ENCODE peak calls at places on chromosome 19, in six cellular contexts. A, V, W, T, X and K are unnamed samples.
A peak's percentile ranks its signal among the peaks of the same experiment; 100 is the strongest.

GRCh38 chr19:35963514-35963913 is 27.3 kb downstream of the LRFN3 start:
- DNase-seq in W (peak; percentile 32), A (no peak), V (peak; percentile 21), X (peak; percentile 45), T (peak; percentile 56), K (no peak)

GRCh38 chr19:35882074-35882832 is 13.9 kb downstream of the APLP1 start:
- DNase-seq in W (peak; percentile 55), V (peak; percentile 61), X (no peak), A (no peak), T (peak; percentile 72), K (peak; percentile 66)

GRCh38 chr19:48195106-48195830 is 24.8 kb downstream of the ZSWIM9 start:
- DNase-seq in A (no peak), X (no peak), V (no peak), W (peak; percentile 5), T (no peak), K (no peak)

GRCh38 chr19:15180451-15181390 is 20.1 kb downstream of the NOTCH3 start:
- DNase-seq in T (no peak), X (no peak), V (no peak), W (peak; percentile 57), A (peak; percentile 73), K (no peak)

GRCh38 chr19:11410682-11411081 is 8.4 kb downstream of the RGL3 start:
- DNase-seq in V (no peak), X (no peak), A (no peak), T (peak; percentile 12), W (no peak), K (no peak)

GRCh38 chr19:14954071-14954655 is 12.9 kb downstream of the OR7C2 start:
- DNase-seq in W (no peak), T (no peak), A (no peak), V (no peak), X (no peak), K (no peak)

GRCh38 chr19:14237011-14237941 is 31.3 kb upstream of the ADGRL1 start:
- DNase-seq in A (no peak), V (no peak), T (no peak), W (no peak), X (no peak), K (no peak)

GRCh38 chr19:30207357-30207756 is 164.8 kb upstream of the ZNF536 start:
- DNase-seq in V (no peak), X (no peak), A (no peak), T (no peak), W (no peak), K (no peak)

GRCh38 chr19:10808937-10809655 is 26.9 kb downstream of the TMED1 start:
- DNase-seq in V (no peak), W (no peak), A (no peak), T (peak; percentile 82), X (peak; percentile 28), K (peak; percentile 5)

GRCh38 chr19:29680447-29680846 is 15.2 kb downstream of the PLEKHF1 start:
- DNase-seq in W (no peak), V (no peak), X (peak; percentile 86), A (peak; percentile 78), T (no peak), K (no peak)

GRCh38 chr19:18097217-18097992 is at the start of gene MAST3:
- DNase-seq in W (peak; percentile 95), A (peak; percentile 95), T (peak; percentile 65), V (no peak), X (peak; percentile 87), K (no peak)

GRCh38 chr19:33998739-33999345 is 173.5 kb upstream of the LSM14A start:
- DNase-seq in A (no peak), W (no peak), V (no peak), X (no peak), T (peak; percentile 7), K (no peak)

GRCh38 chr19:30449191-30449590 is 77.0 kb downstream of the ZNF536 start:
- DNase-seq in W (no peak), T (no peak), A (no peak), X (no peak), V (no peak), K (no peak)

GRCh38 chr19:56253737-56254136 is 18.8 kb upstream of the EDDM13 start:
- DNase-seq in A (no peak), V (peak; percentile 20), T (peak; percentile 65), X (no peak), W (no peak), K (peak; percentile 27)
- TF ChIP-seq CTCF in A (no peak), V (peak; percentile 56), T (peak; percentile 39), X (peak; percentile 28), W (no peak), K (peak; percentile 35)

GRCh38 chr19:38202504-38202903 is 21.5 kb downstream of the DPF1 start:
- DNase-seq in W (no peak), X (no peak), T (no peak), V (no peak), A (no peak), K (no peak)

GRCh38 chr19:38206006-38206745 is 17.8 kb downstream of the DPF1 start:
- DNase-seq in A (no peak), V (no peak), X (no peak), T (no peak), W (no peak), K (no peak)

GRCh38 chr19:38204728-38205127 is 19.3 kb downstream of the DPF1 start:
- DNase-seq in T (no peak), W (no peak), X (no peak), V (no peak), A (no peak), K (no peak)

GRCh38 chr19:38203197-38203596 is 20.8 kb downstream of the DPF1 start:
- DNase-seq in V (no peak), X (no peak), T (no peak), A (no peak), W (no peak), K (no peak)

GRCh38 chr19:38204096-38204495 is 19.9 kb downstream of the DPF1 start:
- DNase-seq in V (no peak), X (no peak), T (no peak), W (no peak), A (no peak), K (no peak)
- H3K4me3 ChIP-seq in V (no peak overlapping the region), X (no peak overlapping the region), T (no peak overlapping the region), W (no peak overlapping the region), A (no peak overlapping the region), K (no peak overlapping the region)

GRCh38 chr19:41877916-41878905 is 1.1 kb downstream of the CD79A start:
- DNase-seq in T (no peak), V (no peak), W (no peak), X (no peak), A (no peak), K (no peak)
- TF ChIP-seq CTCF in T (no peak), V (no peak), W (no peak), X (no peak), A (no peak), K (no peak)

GRCh38 chr19:46346821-46347571 is at the start of gene PPP5C:
- DNase-seq in T (peak; percentile 95), W (peak; percentile 92), V (peak; percentile 72), A (peak; percentile 95), X (peak; percentile 84), K (peak; percentile 51)

GRCh38 chr19:46347572-46347883 is 641 bp downstream of the PPP5C start:
- DNase-seq in X (no peak), V (no peak), A (no peak), T (no peak), W (no peak), K (no peak)

GRCh38 chr19:46349311-46349993 is 2.6 kb downstream of the PPP5C start:
- DNase-seq in V (no peak), T (no peak), X (no peak), A (no peak), W (no peak), K (no peak)

GRCh38 chr19:46350029-46350757 is 3.3 kb downstream of the PPP5C start:
- DNase-seq in W (no peak), X (no peak), A (peak; percentile 65), V (no peak), T (no peak), K (no peak)

DNA sequence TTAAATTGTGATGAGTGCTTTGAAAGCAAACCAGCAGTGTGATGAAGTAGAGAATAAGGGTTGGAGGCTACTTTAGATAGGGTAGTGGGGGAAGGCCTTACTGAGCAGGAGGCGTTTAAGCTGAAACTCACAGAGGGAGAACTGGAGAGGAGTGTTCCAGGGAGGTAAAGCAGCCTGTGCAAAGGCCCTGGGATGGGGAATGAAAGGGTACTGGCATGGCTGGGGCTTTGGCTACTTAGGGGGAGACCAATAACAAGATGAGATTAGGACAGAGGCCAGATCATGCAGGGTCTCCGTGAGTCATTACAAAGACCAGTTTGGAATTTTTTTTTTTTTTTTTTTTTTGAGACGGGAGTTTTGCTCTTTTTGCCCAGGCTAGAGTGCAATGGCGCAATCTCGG is 1.1 kb downstream of the PPP5C start:
- DNase-seq in W (no peak), A (no peak), T (no peak), V (no peak), X (no peak), K (no peak)
- H3K4me3 ChIP-seq in W (no peak overlapping the region), A (no peak overlapping the region), T (peak overlapping the region; percentile 92), V (peak overlapping the region; percentile 99), X (peak overlapping the region; percentile 97), K (peak overlapping the region; percentile 97)

GRCh38 chr19:37964109-37964508 is 57.1 kb downstream of the SIPA1L3 start:
- DNase-seq in X (no peak), W (no peak), T (peak; percentile 44), V (no peak), A (no peak), K (no peak)
- TF ChIP-seq CTCF in X (no peak), W (no peak), T (no peak), V (no peak), A (no peak), K (no peak)

GRCh38 chr19:2816641-2817040 is 3.0 kb upstream of the ZNF554 start:
- DNase-seq in A (peak; percentile 14), X (no peak), T (no peak), W (no peak), V (no peak), K (no peak)
- H3K4me3 ChIP-seq in A (no peak overlapping the region), X (no peak overlapping the region), T (no peak overlapping the region), W (no peak overlapping the region), V (no peak overlapping the region), K (no peak overlapping the region)

GRCh38 chr19:12773571-12773970 is 1.8 kb downstream of the HOOK2 start:
- DNase-seq in T (no peak), W (no peak), A (no peak), V (no peak), X (no peak), K (no peak)
- TF ChIP-seq CTCF in T (peak; percentile 50), W (no peak), A (no peak), V (peak; percentile 57), X (no peak), K (peak; percentile 52)

GRCh38 chr19:28076628-28077027 is 1136.3 kb downstream of the UQCRFS1 start:
- DNase-seq in W (no peak), X (no peak), T (no peak), A (no peak), V (no peak), K (no peak)

GRCh38 chr19:28074773-28075172 is 1138.2 kb downstream of the UQCRFS1 start:
- DNase-seq in T (no peak), X (no peak), A (no peak), V (no peak), W (no peak), K (no peak)

GRCh38 chr19:28075229-28075628 is 1137.7 kb downstream of the UQCRFS1 start:
- DNase-seq in X (no peak), V (no peak), A (no peak), W (no peak), T (no peak), K (no peak)
- H3K4me3 ChIP-seq in X (no peak overlapping the region), V (no peak overlapping the region), A (no peak overlapping the region), W (no peak overlapping the region), T (no peak overlapping the region), K (no peak overlapping the region)

GRCh38 chr19:51194527-51195315 is 30.2 kb upstream of the CD33 start:
- DNase-seq in W (no peak), A (no peak), T (no peak), V (no peak), X (no peak), K (no peak)
- TF ChIP-seq CTCF in W (no peak), A (no peak), T (no peak), V (no peak), X (no peak), K (no peak)